ENCODE peak calls at places on chromosome 2, in four cellular contexts. S is fibroblast of the aortic adventitia, J is AG08395, Q is KG1. M is an unnamed sample.

GRCh38 chr2:188068093-188068492 is 223.6 kb upstream of the GULP1 start:
- DNase-seq in S (no peak), J (no peak), Q (no peak), M (no peak)

GRCh38 chr2:140797718-140798117 is 1333.1 kb downstream of the LRP1B start:
- DNase-seq in S (no peak), J (no peak), Q (no peak), M (no peak)

GRCh38 chr2:71706836-71707235 is 253.5 kb downstream of the DYSF start:
- DNase-seq in S (no peak), J (no peak), Q (no peak), M (no peak)

GRCh38 chr2:150618215-150618905 is 130.9 kb upstream of the RND3 start:
- DNase-seq in S (peak), J (no peak), Q (no peak), M (no peak)

GRCh38 chr2:171482308-171482707 is 40.0 kb upstream of the CYBRD1 start:
- DNase-seq in S (peak), J (no peak), Q (no peak), M (no peak)

GRCh38 chr2:54103454-54104314 is 11.7 kb upstream of the ACYP2 start:
- DNase-seq in S (peak), J (peak), Q (no peak), M (peak)

GRCh38 chr2:55232863-55233657 is 572 bp downstream of the RPS27A start:
- DNase-seq in S (peak), J (peak), Q (no peak), M (no peak)

GRCh38 chr2:137155351-137156104 is 390.2 kb downstream of the THSD7B start:
- DNase-seq in S (peak), J (no peak), Q (no peak), M (no peak)

GRCh38 chr2:6352906-6353515 is 512.7 kb downstream of the CMPK2 start:
- DNase-seq in S (peak), J (no peak), Q (no peak), M (no peak)

GRCh38 chr2:3421053-3421452 is 41.6 kb downstream of the TRAPPC12 start:
- DNase-seq in S (no peak), J (no peak), Q (no peak), M (no peak)

GRCh38 chr2:200922439-200922838 is 33.3 kb downstream of the NIF3L1 start:
- DNase-seq in S (no peak), J (no peak), Q (no peak), M (no peak)

GRCh38 chr2:25125189-25125588 is 43.2 kb downstream of the POMC start:
- DNase-seq in S (no peak), J (no peak), Q (no peak), M (no peak)

GRCh38 chr2:127528487-127528886 is 2.2 kb upstream of the IWS1 start:
- DNase-seq in S (no peak), J (no peak), Q (no peak), M (no peak)

GRCh38 chr2:18546586-18546985 is 13.9 kb downstream of the RDH14 start:
- DNase-seq in S (peak), J (no peak), Q (no peak), M (no peak)

GRCh38 chr2:84729224-84729623 is 151.7 kb downstream of the TRABD2A start:
- DNase-seq in S (no peak), J (no peak), Q (no peak), M (no peak)

GRCh38 chr2:133579295-133579694 is 11.0 kb upstream of the NCKAP5 start:
- DNase-seq in S (peak), J (no peak), Q (no peak), M (no peak)

GRCh38 chr2:162006326-162006725 is 67.7 kb downstream of the DPP4 start:
- DNase-seq in S (peak), J (no peak), Q (no peak), M (no peak)

GRCh38 chr2:217086038-217086522 is 226.2 kb upstream of the TNP1 start:
- DNase-seq in S (no peak), J (peak), Q (no peak), M (no peak)

GRCh38 chr2:98915751-98916358 is 20.2 kb downstream of the CRACDL start:
- DNase-seq in S (peak), J (peak), Q (no peak), M (no peak)

GRCh38 chr2:2940061-2940460 is 437.6 kb downstream of the EIPR1 start:
- DNase-seq in S (no peak), J (no peak), Q (no peak), M (no peak)

GRCh38 chr2:229342376-229342775 is 71.3 kb upstream of the PID1 start:
- DNase-seq in S (peak), J (no peak), Q (no peak), M (no peak)

GRCh38 chr2:238845583-238846480 is 2.1 kb upstream of the TWIST2 start:
- DNase-seq in S (peak), J (no peak), Q (no peak), M (no peak)

GRCh38 chr2:46290019-46290418 is 7.2 kb upstream of the EPAS1 start:
- DNase-seq in S (no peak), J (no peak), Q (no peak), M (no peak)

GRCh38 chr2:28325173-28325566 is 67.5 kb upstream of the FOSL2 start:
- DNase-seq in S (no peak), J (no peak), Q (no peak), M (no peak)

GRCh38 chr2:134029478-134029877 is 224.4 kb upstream of the MGAT5 start:
- DNase-seq in S (peak), J (no peak), Q (no peak), M (no peak)

GRCh38 chr2:70709746-70710145 is 58.3 kb downstream of the ADD2 start:
- DNase-seq in S (no peak), J (no peak), Q (no peak), M (no peak)

GRCh38 chr2:39008663-39009062 is 112.2 kb downstream of the SOS1 start:
- DNase-seq in S (peak), J (no peak), Q (no peak), M (no peak)

GRCh38 chr2:135245055-135245454 is 193.0 kb downstream of the RAB3GAP1 start:
- DNase-seq in S (peak), J (no peak), Q (no peak), M (no peak)

GRCh38 chr2:185201063-185201462 is 537.5 kb upstream of the FSIP2 start:
- DNase-seq in S (no peak), J (no peak), Q (no peak), M (no peak)

GRCh38 chr2:202019689-202020450 is 13.8 kb upstream of the FZD7 start:
- DNase-seq in S (peak), J (no peak), Q (no peak), M (no peak)

GRCh38 chr2:48474599-48475298 is 55.2 kb upstream of the STON1 start:
- DNase-seq in S (peak), J (no peak), Q (no peak), M (no peak)

GRCh38 chr2:153152036-153152435 is 326.5 kb downstream of the RPRM start:
- DNase-seq in S (no peak), J (no peak), Q (no peak), M (no peak)

GRCh38 chr2:152755029-152755428 is 36.6 kb downstream of the ARL6IP6 start:
- DNase-seq in S (peak), J (no peak), Q (no peak), M (no peak)

GRCh38 chr2:26460613-26461031 is 17.3 kb downstream of the OTOF start:
- DNase-seq in S (no peak), J (no peak), Q (no peak), M (no peak)

GRCh38 chr2:96509114-96509846 is 4.1 kb upstream of the NEURL3 start:
- DNase-seq in S (peak), J (peak), Q (peak), M (no peak)

M was measured in CMK.